ENCODE peak calls at places on chromosomes 4 and X, in six cellular contexts. L, S, Y, N, R and C are unnamed samples.
A peak's percentile ranks its signal among the peaks of the same experiment; 100 is the strongest.

GRCh38 chr4:17058506-17058905 is 160.1 kb upstream of the LDB2 start:
- DNase-seq in L (peak; percentile 37), S (no peak), Y (no peak), N (no peak), R (no peak), C (no peak)

GRCh38 chr4:104815593-104816156 is 321.0 kb upstream of the CXXC4 start:
- DNase-seq in L (no peak), S (no peak), Y (no peak), N (no peak), R (no peak), C (no peak)

GRCh38 chrX:40007746-40008705 is 89.7 kb downstream of the BCOR start:
- DNase-seq in L (no peak), S (no peak), Y (no peak), N (peak; percentile 45), R (peak; percentile 44), C (no peak)

GRCh38 chr4:87038837-87039715 is 104.3 kb downstream of the AFF1 start:
- DNase-seq in L (peak; percentile 91), S (peak; percentile 80), Y (peak; percentile 95), N (peak; percentile 61), R (peak; percentile 51), C (peak; percentile 89)

GRCh38 chrX:136598631-136599030 is 49.3 kb upstream of the CD40LG start:
- DNase-seq in L (no peak), S (no peak), Y (no peak), N (no peak), R (no peak), C (no peak)

GRCh38 chrX:133053854-133054565 is 42.9 kb downstream of the USP26 start:
- DNase-seq in L (no peak), S (no peak), Y (peak; percentile 15), N (no peak), R (no peak), C (peak; percentile 6)

GRCh38 chr4:90121961-90122748 is 5.0 kb upstream of the CCSER1 start:
- DNase-seq in L (peak; percentile 3), S (no peak), Y (no peak), N (no peak), R (no peak), C (peak; percentile 77)

GRCh38 chr4:98720871-98721480 is 62.6 kb upstream of the TSPAN5 start:
- DNase-seq in L (peak; percentile 10), S (no peak), Y (no peak), N (no peak), R (no peak), C (no peak)

GRCh38 chr4:154036856-154037255 is 248.0 kb upstream of the SFRP2 start:
- DNase-seq in L (no peak), S (no peak), Y (no peak), N (no peak), R (no peak), C (no peak)

GRCh38 chrX:53196678-53197077 is 28.3 kb downstream of the KDM5C start:
- DNase-seq in L (no peak), S (no peak), Y (no peak), N (no peak), R (no peak), C (no peak)

GRCh38 chr4:48033825-48034413 is 17.3 kb downstream of the NIPAL1 start:
- DNase-seq in L (peak; percentile 3), S (no peak), Y (peak; percentile 10), N (no peak), R (peak; percentile 63), C (peak; percentile 86)

GRCh38 chrX:56974408-56974807 is 20.9 kb downstream of the SPIN3 start:
- DNase-seq in L (no peak), S (no peak), Y (no peak), N (no peak), R (no peak), C (peak; percentile 50)

GRCh38 chr4:115113382-115114106 is at the start of gene NDST4:
- DNase-seq in L (no peak), S (peak; percentile 79), Y (peak; percentile 46), N (no peak), R (no peak), C (peak; percentile 13)

GRCh38 chr4:48722509-48723446 is 57.3 kb downstream of the FRYL start:
- DNase-seq in L (peak; percentile 31), S (no peak), Y (no peak), N (no peak), R (no peak), C (no peak)

GRCh38 chrX:39787999-39788398 is 309.8 kb downstream of the BCOR start:
- DNase-seq in L (no peak), S (no peak), Y (no peak), N (no peak), R (no peak), C (no peak)

GRCh38 chr4:119296356-119296755 is 25.6 kb downstream of the FABP2 start:
- DNase-seq in L (no peak), S (no peak), Y (no peak), N (no peak), R (no peak), C (no peak)

GRCh38 chrX:115560978-115561604 is at the start of gene PLS3:
- DNase-seq in L (peak; percentile 83), S (peak; percentile 52), Y (peak; percentile 89), N (peak; percentile 96), R (peak; percentile 81), C (peak; percentile 49)

GRCh38 chr4:45897934-45898585 is 225.8 kb downstream of the GABRG1 start:
- DNase-seq in L (no peak), S (no peak), Y (no peak), N (no peak), R (no peak), C (no peak)

GRCh38 chr4:105002278-105002677 is 144.4 kb upstream of the TET2 start:
- DNase-seq in L (no peak), S (no peak), Y (no peak), N (peak; percentile 35), R (no peak), C (no peak)

GRCh38 chr4:168486961-168487820 is 6.9 kb upstream of the DDX60L start:
- DNase-seq in L (peak; percentile 82), S (no peak), Y (peak; percentile 52), N (no peak), R (no peak), C (peak; percentile 97)

GRCh38 chr4:110091426-110091825 is 107.0 kb downstream of the ELOVL6 start:
- DNase-seq in L (peak; percentile 88), S (no peak), Y (peak; percentile 34), N (no peak), R (no peak), C (no peak)

DNA sequence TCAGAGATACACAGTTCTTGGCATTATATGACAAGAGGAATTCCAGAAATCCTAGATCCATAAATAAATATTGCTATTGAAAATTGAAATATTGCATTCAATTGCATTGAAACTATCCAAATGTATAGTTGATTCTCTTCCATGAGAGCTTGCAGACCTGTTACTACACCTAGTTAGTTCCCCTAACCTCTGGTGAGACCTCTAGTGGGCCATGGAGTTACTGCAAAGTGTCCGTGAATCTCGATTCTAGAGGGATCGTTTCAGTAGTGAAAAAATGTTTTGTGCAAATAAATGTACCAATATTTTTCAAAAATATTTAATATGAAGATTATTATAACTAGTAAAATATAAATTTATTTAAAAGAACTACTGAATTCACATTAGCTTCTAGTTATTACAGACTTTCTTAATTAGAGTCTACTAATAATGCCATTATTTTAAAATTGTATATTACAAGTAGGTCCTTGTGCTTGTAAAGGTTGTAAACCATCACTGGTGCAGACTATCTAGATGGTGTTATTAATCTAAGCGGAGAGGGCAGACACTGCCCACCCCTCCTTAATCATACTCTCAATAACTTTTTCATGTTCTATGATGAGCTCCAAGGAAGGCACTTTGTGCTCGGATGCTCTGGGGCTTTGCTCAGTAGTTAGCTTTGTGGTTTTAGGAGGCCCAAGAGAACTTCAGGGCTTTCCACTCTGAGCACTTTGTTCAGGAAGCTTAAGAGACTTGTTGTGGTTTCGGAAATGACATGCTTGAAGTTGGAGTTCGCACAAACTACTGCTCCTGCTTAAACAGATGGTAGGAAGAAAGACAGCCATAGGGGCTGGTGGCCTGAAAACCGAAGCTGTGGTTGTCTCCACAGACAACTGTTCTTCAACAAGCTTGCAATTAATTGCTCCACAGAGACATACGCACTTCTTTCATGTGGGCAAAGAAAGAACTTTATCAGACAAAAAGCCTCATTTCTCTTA is 42.8 kb downstream of the IL21 start:
- DNase-seq in L (peak; percentile 38), S (peak; percentile 23), Y (peak; percentile 71), N (no peak), R (peak; percentile 64), C (peak; percentile 40)
- H3K9ac ChIP-seq in L (no peak overlapping the region), S (no peak overlapping the region), Y (no peak overlapping the region), N (no peak overlapping the region), R (no peak overlapping the region), C (no peak overlapping the region)

GRCh38 chrX:2751291-2751690 is 549 bp upstream of the XG start:
- DNase-seq in L (peak; percentile 8), S (no peak), Y (no peak), N (no peak), R (no peak), C (no peak)

GRCh38 chrX:2761246-2761645 is 9.4 kb downstream of the XG start:
- DNase-seq in L (no peak), S (no peak), Y (no peak), N (no peak), R (no peak), C (no peak)

GRCh38 chrX:2756534-2756933 is 4.7 kb downstream of the XG start:
- DNase-seq in L (no peak), S (no peak), Y (no peak), N (no peak), R (no peak), C (no peak)
- H4K91ac ChIP-seq in L (no peak overlapping the region), S (no peak overlapping the region), Y (no peak overlapping the region), N (no peak overlapping the region), R (no peak overlapping the region), C (no peak overlapping the region)

DNA sequence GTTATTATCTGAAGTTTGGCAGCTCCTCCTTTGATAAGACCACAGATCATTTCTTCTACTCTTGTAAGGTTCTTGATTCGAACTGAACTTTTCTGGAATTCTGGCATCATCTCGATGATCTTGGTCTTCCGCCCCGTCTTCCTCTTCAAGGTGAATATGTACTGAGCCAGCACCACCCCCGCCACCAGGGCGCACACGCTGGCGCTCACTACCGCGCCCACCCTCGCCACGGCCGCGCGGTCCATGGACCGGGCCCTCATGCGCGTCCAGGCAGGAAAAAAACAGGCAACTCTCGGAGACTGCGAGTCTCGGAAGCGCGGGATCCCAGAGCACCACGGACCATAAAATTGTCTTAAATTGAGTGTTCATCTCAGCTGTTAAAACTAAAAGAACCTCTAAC is 458.4 kb upstream of the NDST3 start:
- DNase-seq in L (no peak), S (no peak), Y (no peak), N (no peak), R (no peak), C (no peak)
- H3K23ac ChIP-seq in L (no peak overlapping the region), S (no peak overlapping the region), Y (no peak overlapping the region), N (no peak overlapping the region), R (no peak overlapping the region), C (no peak overlapping the region)

DNA sequence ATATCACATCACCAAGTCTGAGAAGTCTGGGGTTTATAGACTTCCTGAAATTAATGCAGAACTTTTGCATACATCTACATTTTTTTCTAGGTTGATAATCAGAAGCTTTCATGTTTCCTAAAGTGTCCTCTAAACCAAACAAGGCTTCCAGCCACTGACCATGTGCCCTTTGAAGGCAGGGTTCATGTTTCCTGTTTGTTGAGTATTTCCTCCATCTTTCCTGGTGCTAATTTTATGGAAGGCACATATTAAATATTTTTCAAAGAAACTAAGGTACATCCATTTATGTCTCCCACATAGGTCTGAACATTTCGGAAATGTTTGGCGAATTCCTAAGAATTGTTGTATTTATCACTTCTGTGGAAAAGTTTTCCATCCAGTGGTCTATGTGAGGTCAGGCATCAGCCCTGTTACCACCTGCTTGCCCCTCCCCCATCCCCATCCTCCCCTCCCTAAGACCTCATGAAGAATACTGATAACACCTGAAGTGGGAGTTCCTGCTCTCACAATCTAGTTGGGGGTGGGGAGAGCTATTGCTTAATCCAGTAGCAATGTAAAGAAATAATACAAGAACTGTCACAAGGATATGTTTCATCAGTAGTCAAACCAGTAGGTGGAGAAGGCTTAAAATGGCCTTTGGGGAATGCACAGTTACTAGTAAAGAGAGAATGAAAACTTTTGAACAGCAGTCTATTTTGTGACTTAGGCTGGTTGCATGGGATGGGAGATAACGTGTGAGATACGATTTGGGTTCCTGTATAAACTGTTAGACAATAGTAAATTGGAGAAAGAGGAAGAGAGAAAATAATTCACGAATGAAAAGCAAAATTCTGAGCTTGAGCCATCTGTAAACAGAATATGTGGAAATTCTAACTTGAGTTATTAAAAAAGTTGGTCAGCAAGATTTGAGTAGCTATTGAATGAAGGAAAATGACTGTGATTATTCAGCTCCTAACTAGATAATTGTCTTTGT is 5.9 kb downstream of the GALNT7 start:
- DNase-seq in L (no peak), S (no peak), Y (no peak), N (no peak), R (no peak), C (no peak)
- H3K9ac ChIP-seq in L (no peak overlapping the region), S (no peak overlapping the region), Y (no peak overlapping the region), N (no peak overlapping the region), R (no peak overlapping the region), C (no peak overlapping the region)